ENCODE peak calls at places on chromosome 14, in four cellular contexts. Q is breast epithelium, Z is HL-60, E is sigmoid colon. A is an unnamed sample. For H3K27me3, the result is how much of the 10 kb centered on the place peaks cover.

GRCh38 chr14:52351561-52352491 is 37.7 kb downstream of the PTGER2 start:
- DNase-seq in Q (no peak), Z (no peak), E (no peak), A (no peak)

GRCh38 chr14:90511252-90511651 is 114.4 kb downstream of the CALM1 start:
- DNase-seq in Q (no peak), Z (no peak), E (no peak), A (no peak)

GRCh38 chr14:56555921-56556570 is 23.6 kb upstream of the TMEM260 start:
- DNase-seq in Q (no peak), Z (no peak), E (no peak), A (no peak)

GRCh38 chr14:82796081-82796480 is 1262.4 kb upstream of the SEL1L start:
- DNase-seq in Q (no peak), Z (no peak), E (no peak), A (no peak)

GRCh38 chr14:102544745-102545460 is 35.3 kb upstream of the ANKRD9 start:
- DNase-seq in Q (no peak), Z (no peak), E (no peak), A (no peak)

GRCh38 chr14:62455446-62455845 is 589.8 kb downstream of the KCNH5 start:
- DNase-seq in Q (no peak), Z (no peak), E (no peak), A (no peak)

GRCh38 chr14:102262894-102263462 is 42.0 kb downstream of the MOK start:
- DNase-seq in Q (no peak), Z (no peak), E (no peak), A (no peak)

GRCh38 chr14:102654298-102654697 is 61.8 kb downstream of the RCOR1 start:
- DNase-seq in Q (no peak), Z (no peak), E (no peak), A (no peak)

GRCh38 chr14:67557118-67557517 is 24.0 kb downstream of the PLEKHH1 start:
- DNase-seq in Q (peak), Z (no peak), E (no peak), A (no peak)

GRCh38 chr14:38290601-38291190 is 34.8 kb upstream of the CLEC14A start:
- DNase-seq in Q (no peak), Z (no peak), E (no peak), A (no peak)

GRCh38 chr14:94129758-94130414 is 482 bp upstream of the IFI27L2 start:
- DNase-seq in Q (no peak), Z (no peak), E (no peak), A (peak)

GRCh38 chr14:78697341-78697740 is 527.2 kb downstream of the NRXN3 start:
- DNase-seq in Q (no peak), Z (no peak), E (no peak), A (no peak)

GRCh38 chr14:55568618-55569017 is 11.4 kb upstream of the KTN1 start:
- DNase-seq in Q (no peak), Z (no peak), E (no peak), A (no peak)

GRCh38 chr14:74480051-74480450 is 13.1 kb downstream of the NPC2 start:
- DNase-seq in Q (no peak), Z (no peak), E (no peak), A (no peak)

GRCh38 chr14:50726372-50727107 is 58.4 kb upstream of the SAV1 start:
- DNase-seq in Q (no peak), Z (no peak), E (no peak), A (no peak)

GRCh38 chr14:105378873-105379685 is 19.3 kb upstream of the TEX22 start:
- DNase-seq in Q (no peak), Z (no peak), E (no peak), A (no peak)

GRCh38 chr14:95953111-95953724 is 76.6 kb downstream of the TUNAR start:
- DNase-seq in Q (no peak), Z (no peak), E (no peak), A (no peak)

GRCh38 chr14:103103461-103104388 is 9.2 kb downstream of the EXOC3L4 start:
- DNase-seq in Q (no peak), Z (no peak), E (no peak), A (no peak)

GRCh38 chr14:102592969-102593840 is 756 bp downstream of the RCOR1 start:
- DNase-seq in Q (peak), Z (no peak), E (peak), A (no peak)

GRCh38 chr14:55609681-55610080 is 29.7 kb downstream of the KTN1 start:
- DNase-seq in Q (no peak), Z (no peak), E (no peak), A (no peak)

GRCh38 chr14:92607702-92608429 is 94.3 kb downstream of the RIN3 start:
- DNase-seq in Q (no peak), Z (no peak), E (no peak), A (no peak)

GRCh38 chr14:60506462-60506984 is 2.4 kb upstream of the SIX6 start:
- DNase-seq in Q (no peak), Z (no peak), E (no peak), A (no peak)

GRCh38 chr14:83071888-83072501 is 1538.3 kb upstream of the SEL1L start:
- DNase-seq in Q (no peak), Z (no peak), E (no peak), A (no peak)

GRCh38 chr14:59632381-59632780 is 55.8 kb upstream of the CCDC175 start:
- DNase-seq in Q (no peak), Z (no peak), E (no peak), A (no peak)

GRCh38 chr14:50775357-50775756 is 55.6 kb downstream of the NIN start:
- DNase-seq in Q (no peak), Z (no peak), E (no peak), A (no peak)

GRCh38 chr14:53929871-53930685 is 26.5 kb downstream of the BMP4 start:
- DNase-seq in Q (no peak), Z (no peak), E (no peak), A (no peak)

GRCh38 chr14:55585854-55586253 is 5.8 kb downstream of the KTN1 start:
- DNase-seq in Q (no peak), Z (no peak), E (no peak), A (no peak)

GRCh38 chr14:84927096-84927910 is 602.6 kb upstream of the FLRT2 start:
- DNase-seq in Q (no peak), Z (no peak), E (no peak), A (no peak)

GRCh38 chr14:25049559-25050493 is at the start of gene STXBP6:
- DNase-seq in Q (no peak), Z (peak), E (peak), A (no peak)
- H3K4me3 ChIP-seq in Q (peak), Z (peak), E (peak), A (peak)

GRCh38 chr14:35877276-35877675 is 51.1 kb downstream of the BRMS1L start:
- DNase-seq in Q (no peak), Z (no peak), E (no peak), A (no peak)

GRCh38 chr14:35881280-35881679 is 55.1 kb downstream of the BRMS1L start:
- DNase-seq in Q (no peak), Z (no peak), E (no peak), A (no peak)

GRCh38 chr14:35878272-35879140 is 52.4 kb downstream of the BRMS1L start:
- DNase-seq in Q (no peak), Z (no peak), E (no peak), A (no peak)

GRCh38 chr14:35879141-35879648 is 53.1 kb downstream of the BRMS1L start:
- DNase-seq in Q (no peak), Z (peak), E (no peak), A (no peak)

DNA sequence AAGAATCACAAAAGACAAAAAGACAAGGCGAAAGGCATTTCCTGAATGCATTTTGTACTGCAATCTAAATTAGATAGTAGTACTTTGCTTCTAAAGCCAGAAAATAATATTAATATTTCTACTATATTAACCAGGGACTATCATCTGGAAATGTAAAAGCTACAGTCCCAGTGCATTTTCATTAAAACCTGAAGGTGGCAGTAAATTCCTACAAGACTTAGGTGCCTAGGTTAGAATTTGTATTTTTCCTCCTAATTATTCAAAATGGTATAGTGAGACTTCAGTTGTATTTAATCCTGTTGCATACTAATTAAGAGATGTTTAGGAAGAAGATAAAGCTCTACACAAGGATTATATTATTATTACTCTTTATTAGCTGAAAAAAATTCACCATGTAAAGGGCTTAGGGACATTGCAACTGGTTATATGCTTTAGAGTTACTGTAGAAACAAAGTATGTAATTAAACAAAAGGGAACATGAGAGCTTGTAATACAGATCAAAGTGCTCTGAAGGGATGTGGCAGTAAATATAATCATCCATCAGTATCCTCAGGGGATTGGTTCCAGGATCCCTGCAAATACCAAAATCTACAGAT is 53.6 kb downstream of the BRMS1L start:
- DNase-seq in Q (no peak), Z (no peak), E (no peak), A (no peak)
- TF ChIP-seq POLR2AphosphoS5 in Q (no peak), Z (no peak), E (no peak), A (no peak)

GRCh38 chr14:100568164-100568997 is 18.8 kb downstream of the BEGAIN start:
- DNase-seq in Q (no peak), Z (no peak), E (no peak), A (no peak)

GRCh38 chr14:100567877-100568163 is 19.4 kb downstream of the BEGAIN start:
- DNase-seq in Q (no peak), Z (no peak), E (no peak), A (no peak)

GRCh38 chr14:100570726-100571454 is 16.3 kb downstream of the BEGAIN start:
- DNase-seq in Q (no peak), Z (no peak), E (no peak), A (no peak)

GRCh38 chr14:100568998-100569733 is 18.1 kb downstream of the BEGAIN start:
- DNase-seq in Q (no peak), Z (no peak), E (no peak), A (no peak)

GRCh38 chr14:100569734-100570251 is 17.4 kb downstream of the BEGAIN start:
- DNase-seq in Q (no peak), Z (no peak), E (no peak), A (no peak)
- H3K27me3 ChIP-seq in Q (under half), Z (under half), E (half or more), A (under half)

DNA sequence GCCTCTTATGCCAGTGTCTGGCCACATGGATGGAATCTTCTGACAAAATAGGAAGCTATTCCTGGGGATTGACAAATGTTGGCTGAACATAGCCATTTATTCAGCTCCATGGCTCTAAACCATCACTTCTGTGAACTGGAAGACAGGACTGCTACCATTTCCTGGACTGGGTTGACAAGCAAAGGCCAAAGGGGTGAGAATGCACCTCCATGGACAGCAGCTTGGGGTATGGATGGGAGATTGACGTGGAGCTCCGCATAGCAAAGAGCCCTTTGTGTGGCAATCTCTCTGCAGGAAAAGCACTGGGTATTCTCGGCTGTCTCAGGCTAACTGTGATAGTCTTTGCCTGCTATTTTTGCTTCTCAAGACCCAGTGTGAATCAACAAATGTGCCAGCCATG is 223.0 kb upstream of the EGLN3 start:
- DNase-seq in Q (no peak), Z (no peak), E (no peak), A (no peak)
- H3K4me3 ChIP-seq in Q (no peak), Z (no peak), E (no peak), A (no peak)

DNA sequence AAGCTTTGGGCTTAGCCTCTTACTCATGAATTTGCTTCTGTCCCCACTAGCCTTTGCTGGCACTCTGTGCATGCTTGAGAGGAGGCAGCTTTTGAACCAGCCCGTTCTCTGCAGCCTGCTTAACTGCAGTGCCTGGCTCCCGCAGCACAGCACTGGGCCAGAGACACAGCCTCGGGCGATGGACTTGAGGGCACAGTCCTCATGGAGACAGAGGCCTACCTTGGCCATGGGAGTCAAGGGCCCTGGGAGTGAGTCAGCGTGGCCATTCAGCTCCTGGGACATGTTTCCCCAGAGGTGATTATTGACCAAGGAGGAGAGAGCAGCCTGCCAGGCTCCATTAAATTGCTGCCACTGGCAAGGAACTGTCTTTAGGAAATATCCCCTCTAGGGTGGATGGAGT is 93.5 kb downstream of the SMOC1 start:
- DNase-seq in Q (no peak), Z (no peak), E (no peak), A (no peak)
- TF ChIP-seq POLR2AphosphoS5 in Q (no peak), Z (no peak), E (no peak), A (no peak)

A was measured in esophagus muscularis mucosa.